ENCODE peak calls at places on chromosomes 3 and 15, in seven cellular contexts. Z is body of pancreas; F is Panc1; H is bronchial epithelial cell; U is nephron progenitor cell; M is CD8-positive, alpha-beta T cell; R is choroid plexus epithelial cell. T is an unnamed sample.
A peak's percentile ranks its signal among the peaks of the same experiment; 100 is the strongest.

GRCh38 chr3:127072221-127072771 is 89.4 kb downstream of the PLXNA1 start:
- DNase-seq in Z (no peak), F (no peak), H (no peak), U (no peak), M (no peak), R (no peak), T (no peak)

GRCh38 chr3:11556851-11557644 is 86.7 kb downstream of the VGLL4 start:
- DNase-seq in Z (peak; percentile 42), F (no peak), H (no peak), U (no peak), M (no peak), R (peak; percentile 97), T (no peak)

GRCh38 chr3:10224794-10225660 is 23.2 kb upstream of the TATDN2 start:
- DNase-seq in Z (peak; percentile 83), F (peak; percentile 60), H (peak; percentile 61), U (peak; percentile 46), M (peak; percentile 59), R (peak; percentile 70), T (no peak)

GRCh38 chr3:29285356-29286070 is 4.6 kb downstream of the RBMS3 start:
- DNase-seq in Z (no peak), F (no peak), H (peak; percentile 63), U (no peak), M (no peak), R (peak; percentile 74), T (no peak)

GRCh38 chr15:94951538-94951937 is 720.2 kb downstream of the MCTP2 start:
- DNase-seq in Z (no peak), F (no peak), H (no peak), U (no peak), M (no peak), R (no peak), T (no peak)

GRCh38 chr15:92391640-92392039 is 2.0 kb upstream of the ST8SIA2 start:
- DNase-seq in Z (no peak), F (no peak), H (peak; percentile 32), U (no peak), M (no peak), R (peak; percentile 27), T (no peak)

GRCh38 chr3:112499328-112499727 is at the start of gene BTLA:
- DNase-seq in Z (no peak), F (no peak), H (no peak), U (no peak), M (peak; percentile 11), R (no peak), T (no peak)

GRCh38 chr3:42936157-42936981 is 30.4 kb downstream of the ZNF662 start:
- DNase-seq in Z (peak; percentile 27), F (no peak), H (peak; percentile 6), U (no peak), M (no peak), R (peak; percentile 48), T (no peak)

GRCh38 chr15:43440721-43441281 is 52.2 kb downstream of the TP53BP1 start:
- DNase-seq in Z (peak; percentile 64), F (peak; percentile 78), H (peak; percentile 98), U (no peak), M (no peak), R (peak; percentile 98), T (no peak)

GRCh38 chr3:46946856-46947544 is 29.5 kb downstream of the CCDC12 start:
- DNase-seq in Z (peak; percentile 75), F (no peak), H (peak; percentile 47), U (no peak), M (peak; percentile 78), R (peak; percentile 44), T (no peak)

GRCh38 chr3:82208002-82208710 is 446.7 kb upstream of the GBE1 start:
- DNase-seq in Z (no peak), F (no peak), H (no peak), U (no peak), M (no peak), R (no peak), T (no peak)

GRCh38 chr15:58401991-58402649 is 29.7 kb upstream of the LIPC start:
- DNase-seq in Z (no peak), F (no peak), H (peak; percentile 73), U (no peak), M (no peak), R (no peak), T (no peak)

GRCh38 chr3:126781889-126782491 is 78.0 kb downstream of the CHCHD6 start:
- DNase-seq in Z (no peak), F (no peak), H (peak; percentile 91), U (no peak), M (no peak), R (peak; percentile 6), T (no peak)

GRCh38 chr3:151037746-151038145 is 47.7 kb upstream of the MED12L start:
- DNase-seq in Z (peak; percentile 44), F (no peak), H (peak; percentile 74), U (no peak), M (no peak), R (peak; percentile 97), T (no peak)

GRCh38 chr3:32110233-32110760 is 3.9 kb downstream of the GPD1L start:
- DNase-seq in Z (no peak), F (no peak), H (no peak), U (no peak), M (no peak), R (no peak), T (no peak)

GRCh38 chr15:60941448-60941847 is 287.7 kb downstream of the RORA start:
- DNase-seq in Z (no peak), F (no peak), H (peak; percentile 44), U (no peak), M (no peak), R (peak; percentile 81), T (no peak)

GRCh38 chr3:126157083-126157768 is 23.2 kb downstream of the ALDH1L1 start:
- DNase-seq in Z (no peak), F (no peak), H (no peak), U (no peak), M (no peak), R (no peak), T (no peak)

GRCh38 chr3:132695422-132695821 is 26.8 kb downstream of the NPHP3 start:
- DNase-seq in Z (no peak), F (no peak), H (no peak), U (no peak), M (no peak), R (no peak), T (no peak)

GRCh38 chr3:101224739-101225138 is 95.6 kb downstream of the IMPG2 start:
- DNase-seq in Z (no peak), F (no peak), H (no peak), U (no peak), M (no peak), R (no peak), T (no peak)

GRCh38 chr3:101230618-101231017 is 89.8 kb downstream of the IMPG2 start:
- DNase-seq in Z (no peak), F (no peak), H (no peak), U (no peak), M (no peak), R (no peak), T (no peak)

GRCh38 chr3:101235048-101235447 is 85.3 kb downstream of the IMPG2 start:
- DNase-seq in Z (no peak), F (no peak), H (no peak), U (no peak), M (no peak), R (no peak), T (no peak)

GRCh38 chr3:101228441-101228840 is 91.9 kb downstream of the IMPG2 start:
- DNase-seq in Z (no peak), F (no peak), H (peak; percentile 4), U (no peak), M (no peak), R (no peak), T (no peak)

GRCh38 chr3:101229681-101230080 is 90.7 kb downstream of the IMPG2 start:
- DNase-seq in Z (no peak), F (no peak), H (no peak), U (no peak), M (no peak), R (peak; percentile 45), T (no peak)
- TF ChIP-seq CTCF in Z (peak; percentile 9), F (peak; percentile 58), H (no peak), U (no peak), M (no peak), R (peak; percentile 47), T (no peak)

GRCh38 chr3:79491029-79491634 is 276.7 kb downstream of the ROBO1 start:
- DNase-seq in Z (no peak), F (no peak), H (no peak), U (no peak), M (no peak), R (peak; percentile 74), T (no peak)

GRCh38 chr3:79488407-79488806 is 279.4 kb downstream of the ROBO1 start:
- DNase-seq in Z (no peak), F (no peak), H (no peak), U (no peak), M (no peak), R (no peak), T (no peak)

GRCh38 chr3:79490165-79491028 is 277.4 kb downstream of the ROBO1 start:
- DNase-seq in Z (peak; percentile 75), F (no peak), H (peak; percentile 43), U (no peak), M (no peak), R (peak; percentile 97), T (no peak)
- TF ChIP-seq CTCF in Z (no peak), F (peak; percentile 15), H (no peak), U (no peak), M (no peak), R (peak; percentile 49), T (no peak)

GRCh38 chr15:80371924-80372323 is 32.3 kb upstream of the ARNT2 start:
- DNase-seq in Z (no peak), F (no peak), H (no peak), U (no peak), M (no peak), R (no peak), T (no peak)

GRCh38 chr15:80367661-80368060 is 36.5 kb upstream of the ARNT2 start:
- DNase-seq in Z (no peak), F (no peak), H (no peak), U (no peak), M (no peak), R (peak; percentile 11), T (no peak)

DNA sequence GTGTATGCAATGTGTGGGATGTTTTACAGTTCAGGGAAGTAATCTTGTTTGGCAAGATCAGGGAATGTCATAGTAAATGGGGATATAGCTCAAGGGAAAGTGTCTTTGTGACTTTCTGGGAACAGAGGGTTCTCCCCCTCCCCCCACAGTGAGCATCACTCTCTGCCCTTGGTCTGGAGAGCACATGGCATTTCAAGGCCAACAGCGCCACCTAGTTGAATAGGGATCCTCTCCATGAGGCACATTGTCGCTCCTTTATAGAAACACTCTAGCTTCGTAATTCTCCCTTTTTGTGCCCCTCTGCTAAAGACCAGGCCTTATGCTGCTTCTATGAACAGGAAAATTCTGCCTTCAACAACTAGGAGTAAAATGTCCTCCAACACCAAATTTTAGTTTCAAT is 37.1 kb upstream of the ARNT2 start:
- DNase-seq in Z (no peak), F (no peak), H (no peak), U (peak; percentile 16), M (no peak), R (peak; percentile 13), T (no peak)
- TF ChIP-seq CTCF in Z (no peak), F (peak; percentile 57), H (no peak), U (no peak), M (no peak), R (peak; percentile 16), T (no peak)

GRCh38 chr15:48877630-48878595 is at the start of gene EID1:
- DNase-seq in Z (peak; percentile 93), F (peak; percentile 88), H (peak; percentile 91), U (peak; percentile 91), M (peak; percentile 89), R (peak; percentile 98), T (peak; percentile 94)
- TF ChIP-seq CTCF in Z (no peak), F (no peak), H (no peak), U (no peak), M (no peak), R (no peak), T (no peak)

GRCh38 chr15:57296473-57297162 is 79.7 kb upstream of the CGNL1 start:
- DNase-seq in Z (no peak), F (no peak), H (no peak), U (no peak), M (no peak), R (no peak), T (no peak)
- TF ChIP-seq CTCF in Z (no peak), F (no peak), H (no peak), U (no peak), M (no peak), R (no peak), T (no peak)

T was measured in mesothelial cell of epicardium.